ENCODE peak calls at places on chromosomes 1 and 21, in seven cellular contexts. Z is MM.1S, D is PC-3, B is neural progenitor cell, W is mammary epithelial cell, N is fibroblast of lung, C is GM23338. Q is an unnamed sample.

GRCh38 chr21:44272231-44272858 is 10.6 kb upstream of the DNMT3L start:
- DNase-seq in W (no peak), B (no peak), N (no peak), C (no peak), Z (no peak), D (no peak), Q (no peak)

GRCh38 chr1:201059871-201060555 is 36.5 kb upstream of the KIF21B start:
- DNase-seq in W (no peak), N (no peak), D (no peak), Z (no peak), B (no peak), C (no peak), Q (no peak)

GRCh38 chr1:109906160-109906838 is 4.3 kb upstream of the CSF1 start:
- DNase-seq in C (no peak), W (no peak), D (no peak), Z (peak), B (no peak), N (no peak), Q (peak)

GRCh38 chr21:16794944-16795343 is 717.9 kb upstream of the CXADR start:
- DNase-seq in Z (no peak), C (no peak), B (no peak), W (peak), D (peak), N (peak), Q (no peak)

GRCh38 chr1:94068096-94068830 is 52.7 kb downstream of the ABCA4 start:
- DNase-seq in W (peak), N (no peak), B (no peak), Z (no peak), C (no peak), D (peak), Q (no peak)

GRCh38 chr1:151756291-151756690 is 7.0 kb downstream of the MRPL9 start:
- DNase-seq in N (peak), Z (no peak), C (no peak), D (peak), W (peak), B (no peak), Q (no peak)

GRCh38 chr1:93738075-93738622 is 56.5 kb upstream of the BCAR3 start:
- DNase-seq in Z (no peak), W (peak), D (peak), C (no peak), B (no peak), N (peak), Q (no peak)

GRCh38 chr1:117241512-117241911 is 30.8 kb upstream of the VTCN1 start:
- DNase-seq in B (no peak), W (no peak), C (no peak), Z (no peak), D (no peak), N (no peak), Q (no peak)

GRCh38 chr1:235272851-235273250 is 55.1 kb downstream of the ARID4B start:
- DNase-seq in D (no peak), C (no peak), N (no peak), W (no peak), Z (no peak), B (no peak), Q (no peak)

GRCh38 chr1:228921473-228921872 is 186.2 kb downstream of the RHOU start:
- DNase-seq in C (no peak), D (peak), B (no peak), Z (no peak), W (no peak), N (no peak), Q (no peak)

GRCh38 chr1:222390181-222390580 is 157.7 kb downstream of the HHIPL2 start:
- DNase-seq in B (no peak), C (no peak), W (no peak), N (peak), Z (no peak), D (no peak), Q (no peak)

GRCh38 chr1:88608139-88608943 is 75.7 kb upstream of the PKN2 start:
- DNase-seq in B (peak), D (peak), N (peak), C (peak), Z (peak), W (peak), Q (peak)

GRCh38 chr1:243974451-243975292 is 76.4 kb upstream of the ZBTB18 start:
- DNase-seq in W (no peak), D (peak), N (peak), C (peak), Z (no peak), B (peak), Q (no peak)

GRCh38 chr1:246784621-246785535 is 60.7 kb downstream of the SCCPDH start:
- DNase-seq in Z (no peak), W (no peak), C (no peak), N (peak), D (no peak), B (no peak), Q (no peak)

GRCh38 chr1:32470991-32471694 is 6.3 kb downstream of the ZBTB8B start:
- DNase-seq in W (no peak), N (no peak), B (peak), Z (no peak), D (no peak), C (peak), Q (no peak)

GRCh38 chr1:39268112-39268581 is 63.7 kb downstream of the MACF1 start:
- DNase-seq in N (peak), B (peak), W (peak), D (no peak), Z (peak), C (peak), Q (no peak)

GRCh38 chr1:180691322-180691721 is 59.5 kb downstream of the XPR1 start:
- DNase-seq in W (no peak), B (peak), D (peak), Z (no peak), N (no peak), C (no peak), Q (no peak)

GRCh38 chr1:20974069-20974468 is 187.0 kb upstream of the HP1BP3 start:
- DNase-seq in B (no peak), C (no peak), D (no peak), Z (no peak), N (no peak), W (no peak), Q (no peak)
- H3K4me2 ChIP-seq in B (no peak), C (no peak), D (no peak), Z (no peak), N (peak), W (no peak), Q (no peak)

GRCh38 chr21:37082856-37083611 is 10.0 kb downstream of the TTC3 start:
- DNase-seq in D (no peak), W (no peak), B (no peak), Z (no peak), C (no peak), N (no peak), Q (no peak)

GRCh38 chr21:37082375-37082774 is 9.3 kb downstream of the TTC3 start:
- DNase-seq in D (no peak), B (no peak), C (no peak), W (no peak), N (no peak), Z (no peak), Q (no peak)

GRCh38 chr21:37087188-37087587 is 14.1 kb downstream of the TTC3 start:
- DNase-seq in C (peak), B (peak), N (peak), W (peak), D (peak), Z (no peak), Q (no peak)

GRCh38 chr21:37088196-37088595 is 15.1 kb downstream of the TTC3 start:
- DNase-seq in W (no peak), B (no peak), N (peak), C (no peak), D (no peak), Z (no peak), Q (no peak)

DNA sequence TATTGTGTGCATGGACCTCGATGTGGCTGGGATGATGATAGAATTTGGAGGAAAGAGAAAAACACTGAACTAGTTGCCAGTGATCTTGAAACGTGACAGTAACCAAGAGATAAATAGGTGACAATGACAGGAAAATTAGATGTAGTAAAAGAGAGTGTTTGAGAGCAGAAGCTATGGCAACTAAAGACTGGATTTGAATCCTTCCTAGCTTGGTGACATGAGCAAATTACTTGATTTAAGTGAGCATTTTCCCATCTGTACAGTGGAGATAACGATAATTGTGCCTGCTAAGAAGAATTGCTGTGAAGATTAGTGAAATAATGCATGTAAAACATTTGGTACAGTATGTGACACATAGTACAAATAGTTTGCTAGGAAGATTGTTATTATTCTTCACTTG is 12.7 kb downstream of the TTC3 start:
- DNase-seq in W (no peak), D (no peak), B (no peak), Z (no peak), C (no peak), N (no peak), Q (no peak)
- TF ChIP-seq CTCF in W (no peak), D (no peak), B (no peak), Z (no peak), C (no peak), N (no peak), Q (no peak)

DNA sequence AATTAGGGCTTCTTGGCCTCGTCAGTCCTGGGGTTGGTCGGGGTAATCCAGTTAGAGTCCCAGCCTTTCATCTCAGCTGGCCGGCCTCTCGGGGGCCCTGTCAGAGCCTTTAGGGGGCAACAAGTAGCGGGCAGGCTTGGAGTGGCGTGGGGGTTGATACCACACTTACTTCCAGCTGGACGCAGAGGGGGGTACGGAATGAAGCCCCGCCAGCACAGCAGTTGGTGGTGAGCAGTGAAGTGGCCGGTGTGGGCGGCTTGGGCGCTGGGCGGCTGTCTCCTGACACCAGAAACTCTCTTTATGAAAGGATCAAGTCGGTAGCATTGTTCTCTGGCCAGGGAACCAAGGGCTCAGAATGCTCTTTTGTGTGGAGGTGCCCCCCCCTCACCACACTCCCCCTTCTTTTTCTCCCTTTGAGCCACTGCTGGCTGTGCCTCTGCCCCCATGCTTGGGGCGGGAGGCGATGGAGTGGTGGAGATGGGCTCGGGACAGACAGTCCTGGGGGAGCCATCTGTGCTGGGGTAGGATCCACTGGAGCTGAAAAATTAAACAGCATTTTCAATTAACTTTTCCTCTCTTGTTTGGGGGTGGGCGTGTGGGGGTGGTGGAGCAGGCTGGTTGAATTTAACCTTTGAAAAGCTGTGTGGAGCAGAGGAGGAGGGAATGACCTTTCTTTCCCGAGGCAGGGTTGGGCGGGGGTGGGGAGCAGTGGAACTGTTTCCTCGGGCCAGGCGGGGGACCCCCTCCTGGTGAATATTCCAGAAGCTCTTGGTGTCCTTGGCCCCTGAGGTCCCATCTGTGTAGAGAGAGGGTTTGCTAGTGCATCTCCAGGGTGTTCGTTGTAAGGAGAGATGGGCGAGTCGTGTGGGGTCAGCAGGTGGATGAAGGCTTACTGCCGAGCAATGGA is 102.7 kb downstream of the RNF220 start:
- DNase-seq in Z (no peak), W (no peak), C (peak), N (no peak), B (peak), D (no peak), Q (no peak)
- H3K27ac ChIP-seq in Z (no peak), W (no peak), C (peak), N (no peak), B (no peak), D (no peak), Q (no peak)

GRCh38 chr1:63945943-63946342 is 172.1 kb downstream of the ROR1 start:
- DNase-seq in W (no peak), B (no peak), C (no peak), Z (no peak), N (no peak), D (no peak), Q (no peak)
- H3K4me2 ChIP-seq in W (no peak), B (no peak), C (no peak), Z (no peak), N (no peak), D (no peak), Q (no peak)

DNA sequence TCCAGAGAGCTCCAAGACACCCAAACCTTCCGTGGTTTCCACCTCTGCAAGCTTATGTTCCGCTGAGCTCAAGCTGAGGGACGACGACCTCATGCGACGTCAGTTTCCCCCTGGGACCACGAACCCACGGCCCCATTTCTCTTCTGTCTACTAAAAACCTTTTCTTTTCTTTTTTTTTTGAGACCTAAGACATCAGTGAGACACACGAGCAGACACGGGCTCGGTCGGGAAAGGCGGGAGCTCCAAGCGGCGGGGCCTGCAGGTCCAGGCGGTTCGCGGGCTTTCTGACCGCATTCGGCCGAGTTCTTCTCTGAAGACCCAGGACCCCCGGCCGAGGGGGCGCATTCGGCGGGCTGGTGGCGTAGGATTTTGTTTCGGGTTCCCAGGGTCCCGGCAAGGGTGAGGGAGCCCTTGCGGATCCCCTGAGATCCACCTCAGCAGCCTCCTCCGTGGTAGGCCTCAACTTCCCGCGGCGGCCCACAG is 402 bp downstream of the C21orf58 start:
- DNase-seq in B (peak), Z (peak), W (no peak), C (peak), D (no peak), N (no peak), Q (peak)
- TF ChIP-seq CTCF in B (no peak), Z (no peak), W (no peak), C (no peak), D (no peak), N (no peak), Q (no peak)

DNA sequence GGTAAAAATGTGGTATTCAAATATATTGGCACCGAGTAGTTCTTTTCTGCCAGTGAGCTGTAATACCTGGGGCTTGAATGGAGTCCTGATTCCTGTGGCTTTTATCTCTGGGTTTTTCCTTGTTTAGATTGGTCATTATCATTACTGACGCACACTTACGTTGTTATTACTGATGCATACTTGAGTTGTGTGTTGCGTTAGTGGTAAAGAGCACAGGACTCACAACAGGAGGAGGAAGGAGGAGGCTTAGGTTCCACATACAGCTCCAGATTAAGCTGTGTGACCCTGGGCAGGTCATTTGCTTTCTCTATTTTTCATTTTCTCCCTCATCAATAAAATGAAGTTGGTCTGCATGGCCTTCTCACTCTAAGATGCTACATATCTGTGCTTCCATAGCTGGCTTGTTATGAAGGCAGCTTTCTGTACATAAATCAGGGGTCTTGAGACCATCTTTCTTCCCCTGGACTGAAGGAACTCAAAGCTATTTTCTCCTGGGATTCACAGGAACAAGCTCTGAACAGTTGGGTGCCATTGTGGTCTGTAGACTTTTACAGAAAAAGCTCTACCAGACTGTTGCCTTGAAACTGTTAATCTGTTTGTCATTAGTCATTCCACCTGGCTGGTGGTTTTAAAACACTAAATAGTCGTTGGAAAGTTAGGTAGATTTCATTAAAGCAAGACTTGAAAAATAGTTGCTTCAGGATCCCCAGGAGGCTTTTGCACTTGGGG is 5.6 kb downstream of the ARID1A start:
- DNase-seq in C (no peak), N (peak), Z (peak), W (no peak), B (peak), D (peak), Q (no peak)
- H3K27ac ChIP-seq in C (no peak), N (peak), Z (peak), W (peak), B (peak), D (peak), Q (no peak)

DNA sequence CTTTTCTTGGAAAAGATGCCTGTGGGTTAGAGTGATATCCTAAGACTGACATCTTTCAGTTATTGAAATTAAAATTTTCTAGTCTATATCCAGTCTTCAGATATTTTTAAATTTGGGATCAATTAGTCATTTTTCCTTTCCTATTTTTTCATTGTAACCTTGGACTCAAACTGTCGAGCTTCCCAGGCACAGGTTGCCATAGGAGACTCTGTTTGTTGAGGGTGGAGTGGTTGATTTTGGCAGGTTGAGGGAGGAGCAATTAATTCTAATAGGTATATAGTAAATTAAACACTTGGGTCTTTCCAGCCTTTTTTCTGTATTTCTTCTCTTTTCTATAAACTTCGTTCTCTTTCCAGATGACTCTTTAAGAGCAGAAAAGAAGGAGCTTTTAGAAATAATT is 326.8 kb downstream of the ASTN1 start:
- DNase-seq in C (no peak), D (no peak), W (no peak), B (no peak), Z (no peak), N (no peak), Q (no peak)
- H3K4me2 ChIP-seq in C (no peak), D (no peak), W (no peak), B (no peak), Z (no peak), N (no peak), Q (no peak)

DNA sequence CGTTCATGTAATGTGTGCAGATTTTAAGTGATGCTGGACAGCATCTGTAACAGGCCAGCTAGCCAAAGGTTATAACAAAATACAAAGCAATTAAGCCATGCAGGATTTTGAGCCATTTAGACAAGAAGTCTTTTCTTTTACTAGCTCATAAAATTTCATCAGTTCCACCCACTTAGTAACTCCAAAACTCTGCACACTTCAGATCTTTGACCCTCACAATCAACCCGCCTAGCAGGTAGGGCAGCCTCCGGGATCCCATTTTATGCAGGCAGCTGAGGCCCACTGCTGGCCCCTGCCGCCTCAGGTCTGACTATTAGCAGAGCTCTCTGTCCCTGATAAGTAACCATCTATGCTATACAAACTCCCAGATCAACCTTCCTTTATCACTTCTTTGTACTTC is 9.2 kb downstream of the LBR start:
- DNase-seq in C (no peak), B (no peak), Z (no peak), W (no peak), N (no peak), D (peak), Q (no peak)
- TF ChIP-seq CTCF in C (peak), B (no peak), Z (no peak), W (no peak), N (no peak), D (peak), Q (no peak)

GRCh38 chr1:145878724-145879123 is 6.9 kb downstream of the ANKRD35 start:
- DNase-seq in C (no peak), N (peak), D (no peak), B (no peak), Z (no peak), W (peak), Q (no peak)

GRCh38 chr1:145874646-145875045 is 11.0 kb downstream of the ANKRD35 start:
- DNase-seq in B (no peak), D (no peak), C (no peak), N (no peak), W (no peak), Z (no peak), Q (no peak)

GRCh38 chr1:145884675-145885074 is 991 bp downstream of the ANKRD35 start:
- DNase-seq in W (no peak), Z (no peak), C (no peak), B (no peak), N (peak), D (no peak), Q (no peak)

GRCh38 chr1:145877923-145878486 is 7.7 kb downstream of the ANKRD35 start:
- DNase-seq in B (no peak), Z (no peak), N (no peak), D (peak), W (peak), C (no peak), Q (no peak)

DNA sequence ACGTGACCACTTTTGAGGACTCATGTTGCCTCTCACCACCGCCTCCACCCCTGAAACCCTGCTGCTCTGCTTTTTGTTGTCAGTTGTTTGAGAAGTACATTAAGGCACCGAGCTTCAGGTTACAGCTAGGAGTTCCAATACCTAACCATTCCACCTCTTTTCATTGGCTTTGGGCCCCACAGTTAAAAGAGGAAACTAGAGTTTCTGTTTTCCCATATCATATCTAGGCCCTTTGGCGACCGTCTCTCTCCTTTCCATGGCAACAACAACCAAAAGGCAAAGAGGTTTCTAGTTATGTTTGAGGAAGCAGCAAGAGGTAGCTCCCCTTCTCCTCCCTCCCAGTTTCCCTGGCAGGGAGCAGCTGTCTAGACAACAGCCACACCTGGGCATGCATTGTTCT is 5.9 kb downstream of the ANKRD35 start:
- DNase-seq in C (peak), D (no peak), Z (no peak), W (no peak), B (no peak), N (no peak), Q (no peak)
- H3K27ac ChIP-seq in C (no peak), D (no peak), Z (no peak), W (no peak), B (no peak), N (no peak), Q (no peak)

GRCh38 chr1:36384542-36385409 is 948 bp downstream of the STK40 start:
- DNase-seq in N (peak), W (peak), Z (peak), D (peak), B (peak), C (peak), Q (peak)
- H3K4me2 ChIP-seq in N (peak), W (peak), Z (peak), D (peak), B (peak), C (peak), Q (peak)

Q was measured in OCI-LY7.